ENCODE peak calls at places on chromosomes 5 and 9, in eight cellular contexts. I is AG09319, V is H9, E is suprapubic skin, M is esophagus squamous epithelium, D is neural crest cell, J is choroid plexus epithelial cell, Y is astrocyte of the spinal cord. L is an unnamed sample.

GRCh38 chr5:318931-319601 is 2.4 kb upstream of the AHRR start:
- DNase-seq in I (no peak), V (no peak), E (peak; percentile 70), M (no peak), D (no peak), J (no peak), Y (no peak), L (no peak)

GRCh38 chr5:68883441-68883840 is 210.4 kb upstream of the SLC30A5 start:
- DNase-seq in I (no peak), V (peak; percentile 52), E (no peak), M (no peak), D (no peak), J (no peak), Y (no peak), L (no peak)

GRCh38 chr9:17318821-17319320 is 184.0 kb downstream of the CNTLN start:
- DNase-seq in I (no peak), V (no peak), E (no peak), M (no peak), D (no peak), J (peak; percentile 28), Y (no peak), L (no peak)

GRCh38 chr5:84724683-84725082 is 340.0 kb upstream of the EDIL3 start:
- DNase-seq in I (no peak), V (no peak), E (no peak), M (no peak), D (no peak), J (peak; percentile 42), Y (peak; percentile 78), L (no peak)

GRCh38 chr5:136026636-136027035 is 2.2 kb upstream of the TGFBI start:
- DNase-seq in I (no peak), V (peak; percentile 10), E (no peak), M (no peak), D (no peak), J (no peak), Y (no peak), L (no peak)

GRCh38 chr9:70111042-70111602 is 67.5 kb downstream of the MAMDC2 start:
- DNase-seq in I (no peak), V (peak; percentile 85), E (peak; percentile 87), M (no peak), D (peak; percentile 60), J (peak; percentile 85), Y (peak; percentile 83), L (peak; percentile 75)

GRCh38 chr5:42632501-42632900 is 124.1 kb upstream of the CCDC152 start:
- DNase-seq in I (no peak), V (no peak), E (no peak), M (no peak), D (no peak), J (no peak), Y (no peak), L (no peak)

GRCh38 chr9:128122809-128123175 is 4.7 kb downstream of the PTGES2 start:
- DNase-seq in I (no peak), V (no peak), E (no peak), M (no peak), D (no peak), J (no peak), Y (no peak), L (no peak)

GRCh38 chr5:43315262-43315661 is 2.0 kb upstream of the HMGCS1 start:
- DNase-seq in I (no peak), V (no peak), E (no peak), M (no peak), D (no peak), J (peak; percentile 23), Y (no peak), L (no peak)

GRCh38 chr9:130128251-130128650 is 44.0 kb upstream of the NCS1 start:
- DNase-seq in I (no peak), V (no peak), E (no peak), M (no peak), D (no peak), J (peak; percentile 32), Y (peak; percentile 29), L (no peak)

GRCh38 chr9:99752710-99753109 is 69.0 kb upstream of the NR4A3 start:
- DNase-seq in I (peak; percentile 53), V (no peak), E (no peak), M (no peak), D (no peak), J (peak; percentile 89), Y (peak; percentile 23), L (no peak)

GRCh38 chr9:126412945-126413344 is 86.3 kb downstream of the MVB12B start:
- DNase-seq in I (no peak), V (no peak), E (no peak), M (no peak), D (no peak), J (no peak), Y (no peak), L (no peak)

GRCh38 chr5:139600336-139600949 is 39.3 kb downstream of the UBE2D2 start:
- DNase-seq in I (no peak), V (no peak), E (no peak), M (no peak), D (no peak), J (peak; percentile 77), Y (peak; percentile 57), L (no peak)

GRCh38 chr5:150299571-150300327 is 3.0 kb downstream of the ARSI start:
- DNase-seq in I (no peak), V (no peak), E (no peak), M (no peak), D (no peak), J (no peak), Y (peak; percentile 54), L (no peak)

GRCh38 chr5:179313849-179314521 is 31.3 kb downstream of the ADAMTS2 start:
- DNase-seq in I (peak; percentile 94), V (no peak), E (peak; percentile 91), M (no peak), D (no peak), J (peak; percentile 78), Y (peak; percentile 72), L (no peak)

GRCh38 chr9:120555884-120556283 is 24.1 kb downstream of the CDK5RAP2 start:
- DNase-seq in I (no peak), V (no peak), E (no peak), M (no peak), D (no peak), J (no peak), Y (no peak), L (no peak)

GRCh38 chr5:136058031-136058971 is 29.5 kb downstream of the TGFBI start:
- DNase-seq in I (peak; percentile 89), V (peak; percentile 60), E (no peak), M (no peak), D (no peak), J (peak; percentile 98), Y (peak; percentile 98), L (no peak)

GRCh38 chr9:75088646-75089368 is 493 bp downstream of the OSTF1 start:
- DNase-seq in I (no peak), V (peak; percentile 39), E (peak; percentile 88), M (peak; percentile 25), D (no peak), J (peak; percentile 56), Y (peak; percentile 63), L (no peak)

GRCh38 chr9:130912932-130913598 is 16.5 kb upstream of the QRFP start:
- DNase-seq in I (peak; percentile 71), V (no peak), E (no peak), M (no peak), D (peak; percentile 17), J (peak; percentile 43), Y (peak; percentile 61), L (no peak)

GRCh38 chr9:96660693-96661248 is 5.7 kb upstream of the PRXL2C start:
- DNase-seq in I (no peak), V (no peak), E (no peak), M (no peak), D (no peak), J (no peak), Y (no peak), L (no peak)

GRCh38 chr9:129009584-129010141 is 18.5 kb downstream of the SH3GLB2 start:
- DNase-seq in I (no peak), V (no peak), E (no peak), M (no peak), D (no peak), J (no peak), Y (no peak), L (no peak)

GRCh38 chr9:18330736-18331335 is 143.1 kb upstream of the ADAMTSL1 start:
- DNase-seq in I (no peak), V (no peak), E (no peak), M (no peak), D (no peak), J (no peak), Y (no peak), L (no peak)

DNA sequence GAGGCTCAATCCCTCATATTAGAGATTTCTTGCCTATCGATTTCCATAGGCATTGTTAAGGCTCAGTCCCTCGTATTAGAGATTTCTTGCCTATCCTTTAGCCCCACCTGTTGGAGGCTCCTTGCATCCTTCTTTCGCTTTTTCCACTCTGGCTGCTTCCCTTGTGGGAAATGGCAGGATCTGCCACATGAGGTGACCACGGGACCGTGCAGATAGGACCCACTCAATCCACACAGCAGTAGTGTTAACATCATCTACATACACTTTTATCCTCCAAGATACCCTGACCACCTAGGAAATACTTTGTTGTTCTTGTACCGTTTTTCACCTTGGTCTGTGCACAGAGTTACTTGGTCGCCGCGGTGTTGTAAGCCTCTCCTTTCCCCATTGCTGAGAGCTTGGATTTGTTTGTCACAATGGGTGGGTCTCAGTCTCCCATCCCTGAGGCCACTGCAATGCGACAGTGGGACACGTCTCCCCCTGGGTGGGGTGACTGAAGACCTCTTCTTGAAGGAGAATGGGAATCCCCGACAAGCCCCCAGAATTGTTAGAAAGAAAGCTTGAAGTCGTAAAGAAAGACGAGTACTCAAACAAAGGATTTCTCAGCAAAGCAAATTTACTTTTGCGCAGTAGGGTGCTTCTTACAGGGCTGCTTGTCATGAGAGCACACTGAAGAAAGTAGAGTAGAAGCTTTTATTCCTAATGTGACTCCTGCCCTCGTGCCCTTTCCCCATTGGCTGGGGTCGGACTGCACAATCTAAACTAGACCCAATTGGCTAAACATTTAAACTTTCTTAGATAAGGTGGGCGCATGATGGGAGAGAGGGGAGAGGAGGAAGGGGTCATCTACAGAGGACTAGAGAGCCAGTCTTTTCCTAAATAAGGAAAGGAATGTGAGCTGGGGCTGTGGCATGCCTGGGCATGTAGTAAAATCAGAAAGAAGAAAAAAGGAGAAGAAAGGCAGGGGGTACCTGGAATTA is 19.8 kb downstream of the IFT74 start:
- DNase-seq in I (no peak), V (peak; percentile 89), E (no peak), M (no peak), D (peak; percentile 57), J (peak; percentile 76), Y (peak; percentile 35), L (no peak)
- TF ChIP-seq CTCF in I (peak; percentile 47), V (peak; percentile 80), E (no peak), M (peak; percentile 36), D (peak; percentile 62), J (peak; percentile 80), Y (peak; percentile 52), L (no peak)

GRCh38 chr9:86521936-86522335 is 167.7 kb upstream of the TUT7 start:
- DNase-seq in I (no peak), V (no peak), E (no peak), M (no peak), D (no peak), J (no peak), Y (no peak), L (no peak)
- TF ChIP-seq CTCF in I (no peak), V (no peak), E (no peak), M (no peak), D (no peak), J (no peak), Y (no peak), L (no peak)

GRCh38 chr5:121630402-121630801 is 221.3 kb upstream of the FTMT start:
- DNase-seq in I (no peak), V (no peak), E (no peak), M (no peak), D (no peak), J (peak; percentile 37), Y (peak; percentile 1), L (no peak)
- TF ChIP-seq CTCF in I (peak; percentile 44), V (peak; percentile 32), E (no peak), M (no peak), D (peak; percentile 39), J (peak; percentile 38), Y (peak; percentile 26), L (no peak)

GRCh38 chr9:12699529-12699928 is 6.3 kb downstream of the TYRP1 start:
- DNase-seq in I (no peak), V (no peak), E (no peak), M (no peak), D (no peak), J (peak; percentile 69), Y (peak; percentile 14), L (no peak)
- TF ChIP-seq CTCF in I (peak; percentile 40), V (peak; percentile 50), E (no peak), M (no peak), D (peak; percentile 53), J (peak; percentile 66), Y (peak; percentile 47), L (no peak)